ENCODE peak calls at places on chromosomes 7 and 10, in seven cellular contexts. B is hepatocyte; Y is brain microvascular endothelial cell; R is SK-N-SH; Q is AG04450; J is body of pancreas; Z is CD8-positive, alpha-beta T cell. P is an unnamed sample.

GRCh38 chr7:157274991-157275427 is 61.8 kb upstream of the DNAJB6 start:
- DNase-seq in Q (no peak), Y (no peak), B (no peak), R (no peak), Z (no peak), J (no peak), P (no peak)

GRCh38 chr10:24463683-24464426 is 254.9 kb downstream of the KIAA1217 start:
- DNase-seq in Z (no peak), Q (peak; percentile 88), R (no peak), J (no peak), Y (peak; percentile 57), B (peak; percentile 66), P (no peak)

GRCh38 chr10:132347211-132347930 is 15.4 kb downstream of the LRRC27 start:
- DNase-seq in Y (no peak), Q (no peak), B (no peak), Z (no peak), J (no peak), R (no peak), P (no peak)

GRCh38 chr10:12097791-12098190 is 29.0 kb downstream of the DHTKD1 start:
- DNase-seq in Y (peak; percentile 38), R (no peak), Q (no peak), J (no peak), Z (no peak), B (peak; percentile 25), P (no peak)

GRCh38 chr7:46972205-46972604 is 609.7 kb downstream of the TNS3 start:
- DNase-seq in B (no peak), R (no peak), Z (no peak), Y (peak; percentile 75), J (no peak), Q (peak; percentile 30), P (no peak)

GRCh38 chr10:28217848-28218247 is 85.0 kb downstream of the MPP7 start:
- DNase-seq in Z (no peak), J (no peak), Y (peak; percentile 68), B (no peak), R (no peak), Q (peak; percentile 77), P (no peak)

GRCh38 chr7:17014693-17015092 is 132.9 kb upstream of the AGR3 start:
- DNase-seq in J (no peak), Y (no peak), R (no peak), Z (no peak), B (no peak), Q (no peak), P (no peak)

GRCh38 chr7:9657257-9657656 is 1223.8 kb downstream of the NXPH1 start:
- DNase-seq in Z (no peak), R (no peak), Y (no peak), B (no peak), J (no peak), Q (no peak), P (no peak)

GRCh38 chr10:116710021-116710420 is 32.3 kb downstream of the HSPA12A start:
- DNase-seq in B (no peak), Y (no peak), R (no peak), J (no peak), Z (no peak), Q (no peak), P (no peak)

GRCh38 chr7:8261711-8262695 is at the start of gene ICA1:
- DNase-seq in B (peak; percentile 90), R (peak; percentile 90), Z (no peak), Q (no peak), Y (peak; percentile 10), J (peak; percentile 83), P (peak; percentile 93)

GRCh38 chr7:129777195-129777844 is 165.8 kb downstream of the NRF1 start:
- DNase-seq in B (no peak), J (no peak), R (peak; percentile 43), Y (no peak), Z (no peak), Q (no peak), P (no peak)

GRCh38 chr7:44325181-44325671 is at the start of gene CAMK2B:
- DNase-seq in B (no peak), J (no peak), Y (no peak), R (peak; percentile 87), Z (no peak), Q (no peak), P (no peak)

GRCh38 chr10:51103818-51104217 is 29.5 kb downstream of the PRKG1 start:
- DNase-seq in R (no peak), J (no peak), B (no peak), Q (no peak), Y (no peak), Z (no peak), P (no peak)

GRCh38 chr7:142557971-142558582 is 191.2 kb upstream of the PRSS1 start:
- DNase-seq in Q (no peak), Y (peak; percentile 73), B (peak; percentile 44), R (peak; percentile 51), J (peak; percentile 70), Z (peak; percentile 56), P (peak; percentile 46)

DNA sequence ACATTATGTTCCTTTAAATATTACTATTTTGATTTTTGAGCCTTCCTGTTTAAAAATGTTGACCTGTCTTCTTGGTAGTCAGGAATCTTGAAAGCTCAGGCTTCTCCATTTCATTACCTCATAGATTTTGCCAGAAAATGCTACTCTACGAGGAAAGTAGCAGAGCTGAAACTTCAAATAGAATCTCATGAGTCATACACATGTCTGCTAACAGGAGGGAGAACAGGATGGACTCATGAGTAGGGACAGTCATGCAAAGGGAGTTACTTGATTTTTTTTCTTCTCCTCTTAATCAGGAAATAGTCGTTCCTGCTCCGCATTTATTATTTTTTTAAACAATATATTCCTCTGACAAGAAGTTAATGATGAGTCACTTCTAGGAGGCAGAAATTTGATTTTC is 37.0 kb upstream of the MINDY3 start:
- DNase-seq in B (peak; percentile 12), R (no peak), Y (peak; percentile 61), J (no peak), Z (no peak), Q (no peak), P (no peak)
- H3K4me3 ChIP-seq in B (no peak overlapping the region), R (no peak overlapping the region), Y (no peak overlapping the region), J (no peak overlapping the region), Z (no peak overlapping the region), Q (no peak overlapping the region), P (no peak overlapping the region)

DNA sequence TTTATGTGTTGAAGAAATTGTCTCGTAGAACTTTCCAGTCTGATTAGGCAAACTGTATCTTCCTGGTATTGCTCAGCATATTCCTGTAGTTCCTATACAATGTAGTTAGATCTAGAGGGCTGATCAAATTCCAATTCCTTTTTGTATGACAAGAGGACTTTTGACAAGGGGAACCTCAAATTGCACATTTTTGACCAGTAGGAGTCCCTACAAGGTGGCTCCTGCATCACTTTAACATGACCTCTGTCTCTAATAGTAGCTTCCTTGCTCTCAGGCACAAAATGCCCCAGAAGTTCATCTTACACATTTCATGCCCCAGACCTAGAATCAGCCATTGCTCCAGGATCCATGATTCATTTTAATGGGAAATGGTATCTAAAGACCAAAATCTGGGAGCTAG is 18.7 kb downstream of the HERPUD2 start:
- DNase-seq in Q (no peak), J (no peak), Y (no peak), B (no peak), Z (no peak), R (no peak), P (no peak)
- TF ChIP-seq CTCF in Q (no peak), J (no peak), Y (peak; percentile 3), B (no peak), Z (no peak), R (no peak), P (peak; percentile 20)

GRCh38 chr7:32293833-32294232 is 196.3 kb downstream of the LSM5 start:
- DNase-seq in R (no peak), B (no peak), Y (no peak), J (no peak), Z (no peak), Q (no peak), P (peak; percentile 14)

GRCh38 chr7:32298403-32299132 is 191.6 kb downstream of the LSM5 start:
- DNase-seq in B (peak; percentile 19), J (no peak), Z (no peak), R (peak; percentile 43), Q (no peak), Y (no peak), P (no peak)

GRCh38 chr7:32301427-32301826 is 188.8 kb downstream of the LSM5 start:
- DNase-seq in J (no peak), R (no peak), Y (no peak), B (no peak), Z (no peak), Q (no peak), P (no peak)

DNA sequence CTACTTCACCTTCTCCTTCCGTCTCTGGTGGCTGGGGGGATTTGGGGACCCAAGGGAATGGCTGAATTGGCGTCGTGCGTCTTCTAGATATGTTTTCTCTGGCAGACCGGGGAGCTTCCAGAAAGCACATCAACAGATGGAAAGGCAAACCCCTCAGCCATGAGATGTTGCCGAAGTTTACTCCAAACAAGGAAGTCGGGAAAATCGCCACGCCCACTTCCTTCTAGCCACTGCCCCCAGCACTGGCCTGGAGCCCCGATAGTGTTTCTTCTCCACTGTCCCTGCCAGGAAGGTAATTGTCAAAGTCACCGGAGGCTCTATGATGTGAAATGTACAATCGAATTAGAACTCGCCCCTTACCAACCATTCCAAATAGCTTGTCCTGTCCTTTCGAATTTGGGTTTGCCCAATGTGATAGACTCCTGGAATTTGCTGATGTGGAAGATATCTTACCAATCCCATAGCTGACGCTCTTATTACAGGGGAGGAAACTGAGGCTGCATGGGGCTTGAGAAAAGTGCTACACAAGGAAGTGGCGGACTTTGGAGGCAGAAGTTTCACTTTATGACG is 191.0 kb downstream of the LSM5 start:
- DNase-seq in R (no peak), J (no peak), Q (no peak), Z (no peak), Y (no peak), B (peak; percentile 46), P (no peak)
- H3K4me3 ChIP-seq in R (peak overlapping the region; percentile 47), J (peak overlapping the region; percentile 6), Q (no peak overlapping the region), Z (no peak overlapping the region), Y (peak overlapping the region; percentile 49), B (peak overlapping the region; percentile 55), P (peak overlapping the region; percentile 50)

GRCh38 chr10:76399216-76399615 is 967.8 kb downstream of the LRMDA start:
- DNase-seq in Y (peak; percentile 43), J (no peak), B (no peak), Z (no peak), Q (no peak), R (no peak), P (no peak)

GRCh38 chr10:76397957-76398665 is 966.7 kb downstream of the LRMDA start:
- DNase-seq in Z (no peak), Q (no peak), R (no peak), Y (peak; percentile 43), B (no peak), J (no peak), P (no peak)

GRCh38 chr10:76396126-76396525 is 964.7 kb downstream of the LRMDA start:
- DNase-seq in Q (no peak), R (no peak), Z (no peak), B (no peak), J (no peak), Y (no peak), P (no peak)

GRCh38 chr10:76394707-76395042 is 963.3 kb downstream of the LRMDA start:
- DNase-seq in R (no peak), Y (no peak), Z (no peak), J (no peak), Q (no peak), B (no peak), P (no peak)

DNA sequence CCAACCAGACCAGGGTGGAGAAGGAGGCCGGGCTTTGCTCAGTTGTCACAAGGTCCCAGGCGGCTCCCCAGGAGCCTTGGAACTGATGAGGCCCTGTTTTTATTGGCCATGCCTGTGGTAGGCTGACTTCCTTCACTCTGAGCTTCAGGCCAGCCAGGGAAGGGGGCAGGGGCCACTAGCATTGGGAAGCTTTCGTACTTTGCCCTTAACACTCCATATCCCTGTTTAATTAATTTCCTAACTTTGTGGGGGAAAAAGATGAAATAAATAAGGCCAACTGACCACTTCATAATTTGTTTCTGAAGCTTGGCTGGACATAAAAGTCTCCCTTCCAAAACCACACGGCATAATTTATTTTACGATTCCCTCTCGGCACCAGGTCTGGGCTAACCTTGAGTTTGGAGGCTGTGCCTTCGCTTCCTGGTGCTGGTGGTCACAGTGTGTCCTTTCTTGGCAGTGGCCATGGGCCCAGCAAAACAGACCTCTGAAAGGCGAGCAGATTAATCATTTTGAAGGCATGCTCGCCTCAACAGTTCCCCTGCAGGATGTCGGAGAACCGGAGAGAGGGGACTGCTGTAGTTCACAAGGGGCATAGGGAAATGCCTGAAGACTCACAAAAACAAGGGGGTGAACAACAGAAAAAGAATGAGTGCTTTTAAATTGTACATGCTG is 965.9 kb downstream of the LRMDA start:
- DNase-seq in R (no peak), B (no peak), Y (peak; percentile 69), Q (no peak), Z (no peak), J (no peak), P (no peak)
- TF ChIP-seq CTCF in R (no peak), B (no peak), Y (peak; percentile 46), Q (no peak), Z (no peak), J (no peak), P (no peak)